ENCODE peak calls at places on chromosome 21, in four cellular contexts. O is epithelial cell of esophagus, B is NCI-H1105 treated with DMSO at 0.1 percent for 48 hours, G is BJ. Y is an unnamed sample.

GRCh38 chr21:23452384-23453083 is 2154.7 kb downstream of the MRPL39 start:
- DNase-seq in O (no peak), B (no peak), G (no peak), Y (no peak)

GRCh38 chr21:37380349-37381323 is 14.1 kb downstream of the DYRK1A start:
- DNase-seq in O (peak), B (no peak), G (no peak), Y (peak)

GRCh38 chr21:29940993-29941392 is 1.2 kb upstream of the GRIK1 start:
- DNase-seq in O (no peak), B (no peak), G (no peak), Y (no peak)

GRCh38 chr21:31284797-31285397 is 59.2 kb downstream of the TIAM1 start:
- DNase-seq in G (no peak), B (no peak), O (peak), Y (no peak)

GRCh38 chr21:44360174-44360573 is 6.8 kb downstream of the TRPM2 start:
- DNase-seq in O (no peak), B (no peak), G (no peak), Y (no peak)

GRCh38 chr21:31553926-31554325 is 105.6 kb upstream of the SOD1 start:
- DNase-seq in B (no peak), O (no peak), G (no peak), Y (no peak)

GRCh38 chr21:22311741-22312462 is 1313.7 kb downstream of the NCAM2 start:
- DNase-seq in B (no peak), G (no peak), O (no peak), Y (no peak)

GRCh38 chr21:34916446-34916845 is 132.7 kb downstream of the RUNX1 start:
- DNase-seq in G (peak), O (no peak), B (no peak), Y (no peak)

GRCh38 chr21:32803651-32804050 is 32.1 kb upstream of the PAXBP1 start:
- DNase-seq in B (no peak), O (no peak), G (no peak), Y (no peak)

Y was measured in foreskin keratinocyte.